ENCODE peak calls at places on chromosomes 2 and 18, in ten cellular contexts. Y is stimulated activated naive CD8-positive, alpha-beta T cell treated with anti-CD3 and anti-CD28 coated beads, Interleukin-15, Interleukin-2, amounts not matched to agents 100 U/mL and 50 U/mL, for 24 hours; R is NCI-H345; C is stimulated activated CD8-positive, alpha-beta memory T cell treated with anti-CD3 and anti-CD28 coated beads, Interleukin-7, amount 100 ng/mL, for 24 hours; D is HS-5; M is GM20000; X is MCF 10A; F is left cardiac atrium; G is NCI-H774; B is stomach. A is an unnamed sample.

GRCh38 chr2:81974216-81974615 is 1669.7 kb upstream of the LRRTM1 start:
- DNase-seq in Y (no peak), R (no peak), C (no peak), D (no peak), M (no peak), X (no peak), F (no peak), G (no peak), B (no peak), A (no peak)

GRCh38 chr2:31227711-31228125 is 6.2 kb upstream of the EHD3 start:
- DNase-seq in Y (no peak), R (no peak), C (no peak), D (no peak), M (no peak), X (no peak), F (no peak), G (peak; percentile 14), B (no peak), A (no peak)

GRCh38 chr2:168192143-168192785 is 55.1 kb downstream of the STK39 start:
- DNase-seq in Y (no peak), R (no peak), C (no peak), D (no peak), M (no peak), X (no peak), F (no peak), G (no peak), B (no peak), A (no peak)

GRCh38 chr18:13435596-13436333 is 217.2 kb downstream of the LDLRAD4 start:
- DNase-seq in Y (no peak), R (no peak), C (no peak), D (peak; percentile 13), M (no peak), X (peak; percentile 33), F (no peak), G (no peak), B (no peak), A (no peak)

GRCh38 chr2:35168351-35168750 is 1187.2 kb upstream of the CRIM1 start:
- DNase-seq in Y (no peak), R (no peak), C (no peak), D (no peak), M (no peak), X (peak; percentile 9), F (no peak), G (no peak), B (no peak), A (no peak)

GRCh38 chr2:54176577-54176976 is 61.2 kb downstream of the ACYP2 start:
- DNase-seq in Y (peak; percentile 4), R (no peak), C (no peak), D (peak; percentile 5), M (no peak), X (peak; percentile 40), F (peak; percentile 58), G (no peak), B (no peak), A (no peak)

GRCh38 chr2:24189551-24189950 is 14.7 kb downstream of the FAM228A start:
- DNase-seq in Y (no peak), R (no peak), C (no peak), D (no peak), M (no peak), X (no peak), F (no peak), G (no peak), B (no peak), A (no peak)

GRCh38 chr2:12929806-12930205 is 213.1 kb downstream of the TRIB2 start:
- DNase-seq in Y (no peak), R (peak; percentile 16), C (no peak), D (no peak), M (no peak), X (no peak), F (no peak), G (no peak), B (no peak), A (no peak)

GRCh38 chr2:11370377-11371098 is 26.1 kb upstream of the ROCK2 start:
- DNase-seq in Y (no peak), R (peak; percentile 47), C (no peak), D (no peak), M (no peak), X (peak; percentile 83), F (no peak), G (peak; percentile 67), B (peak; percentile 97), A (no peak)

GRCh38 chr18:66235206-66235605 is 368.7 kb downstream of the CDH19 start:
- DNase-seq in Y (no peak), R (no peak), C (no peak), D (no peak), M (no peak), X (no peak), F (no peak), G (no peak), B (no peak), A (no peak)

GRCh38 chr18:63788447-63789096 is 13.4 kb downstream of the SERPINB7 start:
- DNase-seq in Y (peak; percentile 62), R (no peak), C (peak; percentile 25), D (peak; percentile 80), M (no peak), X (peak; percentile 92), F (no peak), G (no peak), B (peak; percentile 27), A (no peak)

GRCh38 chr2:73291093-73291460 is 2.3 kb downstream of the EGR4 start:
- DNase-seq in Y (peak; percentile 69), R (no peak), C (peak; percentile 37), D (no peak), M (peak; percentile 82), X (no peak), F (peak; percentile 63), G (no peak), B (no peak), A (no peak)

GRCh38 chr2:20583425-20583881 is 67.4 kb downstream of the HS1BP3 start:
- DNase-seq in Y (no peak), R (no peak), C (no peak), D (no peak), M (no peak), X (no peak), F (peak; percentile 18), G (no peak), B (no peak), A (no peak)

GRCh38 chr2:21253311-21254027 is 129.7 kb downstream of the TDRD15 start:
- DNase-seq in Y (no peak), R (no peak), C (no peak), D (no peak), M (no peak), X (no peak), F (no peak), G (no peak), B (no peak), A (no peak)

GRCh38 chr2:86368181-86368824 is 30.9 kb upstream of the REEP1 start:
- DNase-seq in Y (peak; percentile 39), R (no peak), C (peak; percentile 11), D (peak; percentile 26), M (peak; percentile 76), X (peak; percentile 50), F (peak; percentile 27), G (peak; percentile 51), B (peak; percentile 31), A (no peak)

GRCh38 chr2:182822733-182823132 is 43.7 kb downstream of the FRZB start:
- DNase-seq in Y (no peak), R (no peak), C (no peak), D (no peak), M (no peak), X (no peak), F (no peak), G (no peak), B (no peak), A (no peak)

GRCh38 chr2:126614529-126615279 is 41.3 kb upstream of the GYPC start:
- DNase-seq in Y (no peak), R (no peak), C (no peak), D (peak; percentile 61), M (no peak), X (peak; percentile 24), F (no peak), G (no peak), B (no peak), A (no peak)

GRCh38 chr2:98800330-98801064 is 69.6 kb upstream of the MGAT4A start:
- DNase-seq in Y (no peak), R (no peak), C (no peak), D (no peak), M (no peak), X (no peak), F (no peak), G (no peak), B (peak; percentile 76), A (no peak)

GRCh38 chr2:120796094-120796493 is 60.4 kb downstream of the GLI2 start:
- DNase-seq in Y (no peak), R (no peak), C (no peak), D (no peak), M (no peak), X (no peak), F (no peak), G (no peak), B (no peak), A (no peak)

GRCh38 chr2:238787507-238787906 is 60.4 kb upstream of the TWIST2 start:
- DNase-seq in Y (no peak), R (no peak), C (no peak), D (no peak), M (no peak), X (no peak), F (no peak), G (no peak), B (no peak), A (no peak)

GRCh38 chr2:12705742-12706141 is 11.0 kb upstream of the TRIB2 start:
- DNase-seq in Y (no peak), R (no peak), C (no peak), D (no peak), M (no peak), X (no peak), F (no peak), G (no peak), B (no peak), A (no peak)

GRCh38 chr2:64404002-64404731 is 49.8 kb upstream of the LGALSL start:
- DNase-seq in Y (no peak), R (no peak), C (no peak), D (no peak), M (no peak), X (peak; percentile 96), F (peak; percentile 91), G (no peak), B (peak; percentile 70), A (no peak)

GRCh38 chr2:49067971-49068370 is 86.3 kb downstream of the FSHR start:
- DNase-seq in Y (no peak), R (no peak), C (no peak), D (no peak), M (no peak), X (no peak), F (no peak), G (no peak), B (no peak), A (no peak)

GRCh38 chr2:178886006-178886405 is 78.8 kb upstream of the TTN start:
- DNase-seq in Y (no peak), R (no peak), C (no peak), D (no peak), M (no peak), X (peak; percentile 51), F (no peak), G (no peak), B (no peak), A (no peak)

GRCh38 chr18:58225101-58225500 is 181.1 kb downstream of the NEDD4L start:
- DNase-seq in Y (peak; percentile 43), R (no peak), C (no peak), D (no peak), M (peak; percentile 60), X (no peak), F (no peak), G (no peak), B (no peak), A (peak; percentile 71)

GRCh38 chr2:69888451-69888850 is 5.3 kb upstream of the SNRNP27 start:
- DNase-seq in Y (no peak), R (no peak), C (no peak), D (no peak), M (no peak), X (no peak), F (no peak), G (no peak), B (no peak), A (no peak)

GRCh38 chr18:44818668-44819403 is 138.1 kb downstream of the SETBP1 start:
- DNase-seq in Y (no peak), R (no peak), C (no peak), D (no peak), M (peak; percentile 36), X (no peak), F (no peak), G (no peak), B (no peak), A (no peak)

GRCh38 chr2:240351826-240352426 is 83.5 kb upstream of the GPC1 start:
- DNase-seq in Y (no peak), R (peak; percentile 94), C (no peak), D (no peak), M (no peak), X (no peak), F (peak; percentile 17), G (no peak), B (no peak), A (no peak)

A was measured in GM12878.